ENCODE peak calls at places on chromosomes 7 and 10, in eight cellular contexts. G is substantia nigra, E is ovary, J is body of pancreas, P is fibroblast of lung, S is A549, F is suprapubic skin, C is heart right ventricle. L is an unnamed sample.

GRCh38 chr10:13195016-13195415 is 33.7 kb downstream of the MCM10 start:
- DNase-seq in E (no peak), S (no peak), G (no peak), J (no peak), C (no peak), P (peak), F (no peak), L (no peak)

GRCh38 chr7:132508724-132509348 is 67.4 kb downstream of the PLXNA4 start:
- DNase-seq in J (no peak), S (no peak), P (no peak), C (peak), F (no peak), E (no peak), G (no peak), L (no peak)

GRCh38 chr10:103510791-103511757 is 17.6 kb downstream of the NEURL1 start:
- DNase-seq in C (no peak), S (no peak), P (no peak), E (no peak), J (no peak), G (no peak), F (peak), L (no peak)

GRCh38 chr7:771241-772004 is 44.3 kb upstream of the PRKAR1B start:
- DNase-seq in P (peak), G (no peak), E (peak), S (no peak), J (peak), C (peak), F (no peak), L (no peak)

GRCh38 chr7:50214141-50214670 is 90.3 kb upstream of the IKZF1 start:
- DNase-seq in C (no peak), J (no peak), F (no peak), G (no peak), S (no peak), E (no peak), P (no peak), L (no peak)

GRCh38 chr10:97580421-97581367 is 3.5 kb upstream of the HOGA1 start:
- DNase-seq in C (no peak), E (no peak), F (no peak), G (no peak), S (no peak), J (no peak), P (no peak), L (no peak)

GRCh38 chr10:35322636-35323035 is 13.7 kb upstream of the CCNY start:
- DNase-seq in S (no peak), G (no peak), F (no peak), P (no peak), J (no peak), E (no peak), C (no peak), L (no peak)

GRCh38 chr10:69885379-69886156 is 83.9 kb downstream of the COL13A1 start:
- DNase-seq in S (peak), P (no peak), J (no peak), C (no peak), G (no peak), E (no peak), F (no peak), L (peak)

GRCh38 chr7:51376420-51377092 is 59.9 kb upstream of the COBL start:
- DNase-seq in G (no peak), J (no peak), E (no peak), S (no peak), C (no peak), P (peak), F (no peak), L (no peak)

GRCh38 chr10:4195214-4195613 is 410.2 kb upstream of the KLF6 start:
- DNase-seq in F (no peak), C (no peak), J (no peak), S (peak), G (no peak), E (no peak), P (peak), L (no peak)

GRCh38 chr7:94656925-94657731 is 1.2 kb upstream of the SGCE start:
- DNase-seq in E (peak), G (no peak), C (no peak), P (peak), S (no peak), F (no peak), J (no peak), L (peak)

GRCh38 chr10:117747636-117748035 is 205.1 kb downstream of the EMX2 start:
- DNase-seq in P (no peak), F (no peak), S (no peak), J (no peak), E (no peak), C (no peak), G (no peak), L (no peak)

GRCh38 chr7:149625947-149626392 is 128.4 kb upstream of the ZNF746 start:
- DNase-seq in E (no peak), G (no peak), J (no peak), F (no peak), C (no peak), P (peak), S (no peak), L (no peak)

GRCh38 chr7:83876593-83876992 is 227.7 kb upstream of the SEMA3E start:
- DNase-seq in F (no peak), G (no peak), C (no peak), P (peak), E (no peak), J (no peak), S (no peak), L (no peak)

GRCh38 chr10:127013696-127014095 is 108.5 kb downstream of the DOCK1 start:
- DNase-seq in C (no peak), E (no peak), J (no peak), G (no peak), S (no peak), P (no peak), F (peak), L (no peak)

GRCh38 chr10:77320852-77321496 is 316.6 kb downstream of the KCNMA1 start:
- DNase-seq in P (peak), F (no peak), S (no peak), G (no peak), C (no peak), E (no peak), J (no peak), L (peak)

GRCh38 chr7:44853391-44853790 is 5.5 kb upstream of the H2AZ2 start:
- DNase-seq in J (no peak), P (no peak), C (no peak), F (no peak), E (no peak), G (no peak), S (no peak), L (no peak)

GRCh38 chr10:103416436-103417147 is 20.2 kb downstream of the PDCD11 start:
- DNase-seq in J (peak), S (peak), F (no peak), C (peak), E (peak), G (no peak), P (peak), L (peak)

GRCh38 chr10:60281331-60281730 is 108.3 kb downstream of the ANK3 start:
- DNase-seq in G (no peak), C (no peak), P (peak), F (no peak), S (no peak), J (no peak), E (no peak), L (no peak)

GRCh38 chr10:32988604-32989003 is 30.6 kb upstream of the ITGB1 start:
- DNase-seq in G (no peak), E (no peak), P (no peak), C (no peak), F (no peak), S (no peak), J (no peak), L (no peak)

GRCh38 chr10:98659951-98660350 is 213.2 kb upstream of the HPS1 start:
- DNase-seq in G (no peak), C (no peak), E (no peak), F (no peak), J (no peak), S (no peak), P (no peak), L (no peak)

GRCh38 chr10:87845624-87846377 is 17.5 kb downstream of the KLLN start:
- DNase-seq in F (no peak), E (no peak), J (no peak), S (peak), P (peak), C (no peak), G (no peak), L (peak)

GRCh38 chr7:94054130-94054529 is 50.0 kb upstream of the BET1 start:
- DNase-seq in F (no peak), J (no peak), C (no peak), P (no peak), E (no peak), S (no peak), G (no peak), L (no peak)

GRCh38 chr10:13018171-13018570 is 16.7 kb upstream of the CCDC3 start:
- DNase-seq in J (no peak), F (no peak), E (no peak), C (no peak), S (no peak), G (no peak), P (no peak), L (peak)

GRCh38 chr10:110500515-110500905 is 2.8 kb downstream of the DUSP5 start:
- DNase-seq in G (no peak), S (no peak), J (no peak), C (peak), P (peak), E (no peak), F (no peak), L (peak)

GRCh38 chr10:91607661-91608442 is 25.0 kb downstream of the PPP1R3C start:
- DNase-seq in S (no peak), G (no peak), E (no peak), J (no peak), P (no peak), C (no peak), F (no peak), L (no peak)

GRCh38 chr10:43044444-43045245 is 32.2 kb upstream of the RET start:
- DNase-seq in J (no peak), G (no peak), P (no peak), F (peak), S (no peak), E (peak), C (no peak), L (peak)

GRCh38 chr7:151736403-151736909 is 140.5 kb downstream of the PRKAG2 start:
- DNase-seq in P (peak), C (peak), J (peak), E (peak), G (no peak), F (peak), S (peak), L (peak)

GRCh38 chr7:116792813-116793212 is 69.6 kb upstream of the CAPZA2 start:
- DNase-seq in F (no peak), P (no peak), E (no peak), J (no peak), C (no peak), S (no peak), G (no peak), L (no peak)

GRCh38 chr10:29243750-29244149 is 45.1 kb upstream of the LYZL1 start:
- DNase-seq in G (no peak), E (no peak), J (no peak), F (no peak), C (no peak), S (no peak), P (no peak), L (no peak)

GRCh38 chr7:1939434-1940401 is 269.6 kb downstream of the ELFN1 start:
- DNase-seq in C (no peak), J (no peak), E (no peak), F (no peak), P (no peak), G (no peak), S (no peak), L (no peak)

GRCh38 chr7:1940863-1941262 is 270.8 kb downstream of the ELFN1 start:
- DNase-seq in E (no peak), C (no peak), S (no peak), P (no peak), F (no peak), J (no peak), G (no peak), L (no peak)

GRCh38 chr7:1940402-1940786 is 270.3 kb downstream of the ELFN1 start:
- DNase-seq in E (no peak), C (peak), S (no peak), P (peak), F (no peak), G (no peak), J (no peak), L (peak)

GRCh38 chr7:1937252-1937605 is 267.2 kb downstream of the ELFN1 start:
- DNase-seq in E (no peak), S (no peak), G (no peak), P (no peak), F (no peak), J (no peak), C (no peak), L (no peak)

GRCh38 chr7:1938788-1939433 is 268.8 kb downstream of the ELFN1 start:
- DNase-seq in C (no peak), F (no peak), G (no peak), S (no peak), P (no peak), E (no peak), J (no peak), L (no peak)
- H3K27ac ChIP-seq in C (no peak), F (no peak), G (no peak), S (no peak), P (no peak), E (no peak), J (no peak), L (no peak)

GRCh38 chr7:135936497-135937217 is 40.5 kb downstream of the MTPN start:
- DNase-seq in J (no peak), S (no peak), P (no peak), E (no peak), C (no peak), F (no peak), G (no peak), L (no peak)

GRCh38 chr7:135930565-135931423 is 46.4 kb downstream of the MTPN start:
- DNase-seq in J (no peak), S (no peak), P (no peak), F (no peak), E (no peak), C (peak), G (no peak), L (peak)

GRCh38 chr7:135929692-135930091 is 47.5 kb downstream of the MTPN start:
- DNase-seq in G (no peak), P (no peak), E (no peak), C (no peak), F (no peak), J (no peak), S (no peak), L (no peak)

GRCh38 chr7:135934651-135935050 is 42.5 kb downstream of the MTPN start:
- DNase-seq in J (no peak), S (no peak), C (no peak), F (no peak), G (no peak), P (no peak), E (no peak), L (no peak)

GRCh38 chr7:135933509-135934188 is 43.5 kb downstream of the MTPN start:
- DNase-seq in J (no peak), F (no peak), P (peak), E (no peak), S (no peak), C (no peak), G (no peak), L (no peak)
- H3K27ac ChIP-seq in J (no peak), F (no peak), P (no peak), E (no peak), S (no peak), C (peak), G (no peak), L (no peak)

GRCh38 chr10:122505011-122505410 is 43.7 kb downstream of the HTRA1 start:
- DNase-seq in J (no peak), C (no peak), F (no peak), G (no peak), E (no peak), P (no peak), S (no peak), L (no peak)

GRCh38 chr10:122504551-122504950 is 43.2 kb downstream of the HTRA1 start:
- DNase-seq in G (peak), E (peak), F (no peak), S (peak), P (peak), C (peak), J (peak), L (peak)

GRCh38 chr10:122505885-122506284 is 44.5 kb downstream of the HTRA1 start:
- DNase-seq in C (no peak), E (no peak), G (no peak), J (no peak), P (no peak), S (no peak), F (no peak), L (no peak)

GRCh38 chr10:122503004-122503403 is 41.7 kb downstream of the HTRA1 start:
- DNase-seq in J (no peak), G (no peak), S (no peak), E (peak), P (no peak), C (no peak), F (no peak), L (no peak)

GRCh38 chr10:122503886-122504285 is 42.5 kb downstream of the HTRA1 start:
- DNase-seq in S (no peak), C (no peak), J (no peak), P (no peak), E (no peak), F (no peak), G (no peak), L (no peak)
- H3K27ac ChIP-seq in S (peak), C (no peak), J (no peak), P (peak), E (no peak), F (peak), G (peak), L (no peak)

GRCh38 chr7:55381187-55381586 is 16.1 kb downstream of the LANCL2 start:
- DNase-seq in G (no peak), C (no peak), E (no peak), J (no peak), S (no peak), F (no peak), P (no peak), L (no peak)
- H3K27ac ChIP-seq in G (peak), C (no peak), E (no peak), J (no peak), S (no peak), F (no peak), P (no peak), L (no peak)

GRCh38 chr7:123622660-123623386 is 21.2 kb downstream of the ASB15 start:
- DNase-seq in E (no peak), C (peak), S (no peak), J (no peak), P (peak), F (no peak), G (no peak), L (no peak)
- H3K27ac ChIP-seq in E (no peak), C (peak), S (no peak), J (no peak), P (no peak), F (no peak), G (no peak), L (no peak)

GRCh38 chr10:133060022-133060421 is 27.7 kb upstream of the ADGRA1 start:
- DNase-seq in J (no peak), S (no peak), P (no peak), G (no peak), F (no peak), C (no peak), E (no peak), L (no peak)
- H3K27ac ChIP-seq in J (no peak), S (no peak), P (no peak), G (no peak), F (no peak), C (no peak), E (no peak), L (no peak)

DNA sequence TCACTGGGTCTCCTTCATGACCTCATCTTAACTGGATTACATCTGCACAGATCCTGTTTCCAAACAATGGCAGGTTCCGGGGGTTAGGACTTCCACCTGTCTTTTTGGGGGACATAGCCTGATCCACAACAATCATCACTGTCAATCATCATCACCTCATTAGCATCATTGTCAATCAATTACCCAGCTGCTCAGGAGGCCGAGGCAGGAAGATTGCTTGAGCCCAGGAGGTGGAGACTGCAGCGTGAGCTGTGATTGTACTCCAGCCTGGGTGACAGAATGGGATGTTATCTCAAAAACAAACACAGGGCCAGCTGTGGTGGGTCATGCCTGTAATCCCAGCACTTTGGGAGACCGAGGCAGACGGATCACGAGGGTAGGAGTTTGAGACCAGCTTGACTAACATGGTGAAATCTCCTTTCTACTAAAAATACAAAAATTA is 18.7 kb downstream of the AMZ1 start:
- DNase-seq in G (no peak), P (peak), C (no peak), E (no peak), F (no peak), S (no peak), J (no peak), L (no peak)
- H3K27ac ChIP-seq in G (no peak), P (no peak), C (no peak), E (no peak), F (no peak), S (no peak), J (no peak), L (no peak)

L was measured in SJSA1.